ENCODE peak calls at places on chromosomes 12 and 14, in seven cellular contexts. Z is choroid plexus epithelial cell; I is AG04450; U is left ventricle myocardium inferior; J is tibial nerve; Q is bronchial epithelial cell; K is CD8-positive, alpha-beta T cell. C is an unnamed sample.

GRCh38 chr12:96257550-96258392 is 63.6 kb downstream of the ELK3 start:
- DNase-seq in I (no peak), U (no peak), K (no peak), Z (peak; percentile 65), Q (no peak), J (no peak), C (no peak)

GRCh38 chr14:65200454-65200853 is 98.1 kb upstream of the MAX start:
- DNase-seq in I (no peak), U (no peak), J (no peak), K (no peak), Z (no peak), Q (no peak), C (no peak)

GRCh38 chr14:72443991-72444431 is 449.9 kb downstream of the DPF3 start:
- DNase-seq in U (no peak), I (no peak), K (peak; percentile 52), J (no peak), Z (no peak), Q (no peak), C (no peak)

GRCh38 chr12:49482095-49483051 is 56.5 kb upstream of the KCNH3 start:
- DNase-seq in J (no peak), I (no peak), Q (peak; percentile 84), Z (no peak), K (no peak), U (no peak), C (no peak)

GRCh38 chr14:75011356-75012097 is 8.8 kb downstream of the EIF2B2 start:
- DNase-seq in U (no peak), Q (peak; percentile 59), K (no peak), I (no peak), J (no peak), Z (peak; percentile 79), C (no peak)

GRCh38 chr12:34368079-34368478 is 345.8 kb downstream of the ALG10 start:
- DNase-seq in U (no peak), K (no peak), I (no peak), Z (no peak), Q (no peak), J (no peak), C (no peak)

GRCh38 chr12:44224399-44224798 is 388.5 kb downstream of the TMEM117 start:
- DNase-seq in J (no peak), Z (no peak), U (no peak), Q (no peak), K (no peak), I (no peak), C (no peak)

GRCh38 chr14:31802838-31803237 is 241.6 kb downstream of the NUBPL start:
- DNase-seq in Q (no peak), Z (no peak), K (no peak), I (no peak), U (no peak), J (no peak), C (no peak)

GRCh38 chr14:105067140-105067968 is 2.1 kb upstream of the GPR132 start:
- DNase-seq in K (peak; percentile 73), J (no peak), Z (peak; percentile 42), I (no peak), Q (peak; percentile 47), U (no peak), C (no peak)

GRCh38 chr14:43039881-43040280 is 1433.2 kb downstream of the LRFN5 start:
- DNase-seq in K (no peak), Z (no peak), J (no peak), Q (no peak), U (no peak), I (no peak), C (no peak)

GRCh38 chr12:131461096-131461495 is 249.8 kb upstream of the SFSWAP start:
- DNase-seq in J (no peak), U (no peak), Z (no peak), K (no peak), I (no peak), Q (no peak), C (no peak)

GRCh38 chr14:24340606-24341005 is 815 bp upstream of the RIPK3 start:
- DNase-seq in J (no peak), U (no peak), K (no peak), Z (no peak), Q (no peak), I (no peak), C (no peak)

GRCh38 chr12:109193896-109194295 is 77.5 kb downstream of the ACACB start:
- DNase-seq in K (no peak), J (no peak), I (no peak), Q (no peak), Z (no peak), U (no peak), C (no peak)

GRCh38 chr12:11513288-11513687 is 117.9 kb upstream of the PRB2 start:
- DNase-seq in U (no peak), Q (peak; percentile 10), I (no peak), Z (peak; percentile 38), J (no peak), K (no peak), C (no peak)

GRCh38 chr12:53476769-53477209 is 22.5 kb downstream of the MAP3K12 start:
- DNase-seq in U (no peak), I (no peak), Z (no peak), J (no peak), K (no peak), Q (no peak), C (no peak)

GRCh38 chr14:68688872-68689371 is 103.9 kb downstream of the ZFP36L1 start:
- DNase-seq in Z (peak; percentile 89), I (no peak), K (no peak), Q (no peak), J (no peak), U (no peak), C (peak; percentile 78)

GRCh38 chr12:71548906-71549305 is 109.3 kb downstream of the LGR5 start:
- DNase-seq in I (no peak), J (no peak), Q (no peak), U (no peak), K (no peak), Z (peak; percentile 8), C (no peak)

GRCh38 chr14:79408696-79409095 is 802.6 kb downstream of the DIO2 start:
- DNase-seq in I (no peak), U (no peak), J (no peak), K (no peak), Q (no peak), Z (peak; percentile 23), C (no peak)

GRCh38 chr14:75295061-75295461 is 16.4 kb downstream of the FOS start:
- DNase-seq in I (no peak), Q (peak; percentile 70), J (peak; percentile 53), U (peak; percentile 57), K (no peak), Z (peak; percentile 63), C (no peak)

GRCh38 chr14:48937796-48938195 is 648.4 kb downstream of the RPS29 start:
- DNase-seq in U (no peak), Q (no peak), I (no peak), Z (no peak), J (no peak), K (no peak), C (no peak)

GRCh38 chr14:38124496-38124895 is 83.2 kb upstream of the SSTR1 start:
- DNase-seq in Z (no peak), K (no peak), U (no peak), J (no peak), I (no peak), Q (no peak), C (no peak)

GRCh38 chr14:102570334-102570995 is 22.0 kb upstream of the RCOR1 start:
- DNase-seq in U (no peak), J (no peak), K (no peak), Z (no peak), Q (no peak), I (no peak), C (no peak)

DNA sequence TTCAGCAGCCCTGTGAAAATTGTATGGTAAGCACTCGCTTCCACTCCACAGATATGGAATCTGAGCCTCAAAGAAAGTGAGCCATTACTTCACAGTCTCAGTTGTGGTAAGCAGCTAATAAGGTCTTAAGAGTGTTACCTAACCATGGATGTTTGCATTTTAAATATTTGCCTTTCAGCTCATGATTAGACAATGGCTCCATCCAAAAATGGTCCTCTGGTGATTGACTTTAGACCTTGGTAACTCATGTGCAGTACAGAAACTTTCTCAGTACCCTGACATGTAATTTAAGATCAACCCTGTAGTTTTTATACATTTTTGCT is 1.8 kb downstream of the A2M start:
- DNase-seq in Q (no peak), I (no peak), Z (no peak), K (no peak), U (no peak), J (no peak), C (no peak)
- H3K4me3 ChIP-seq in Q (no peak overlapping the region), I (no peak overlapping the region), Z (no peak overlapping the region), K (no peak overlapping the region), U (peak overlapping the region; percentile 70), J (peak overlapping the region; percentile 45), C (no peak overlapping the region)

GRCh38 chr12:119180380-119181040 is 1.8 kb downstream of the HSPB8 start:
- DNase-seq in J (no peak), Q (peak; percentile 18), K (no peak), U (no peak), I (no peak), Z (peak; percentile 44), C (no peak)

GRCh38 chr12:119177724-119178380 is 879 bp upstream of the HSPB8 start:
- DNase-seq in I (no peak), Z (no peak), J (no peak), Q (no peak), K (no peak), U (no peak), C (no peak)

GRCh38 chr12:119179335-119180021 is 747 bp downstream of the HSPB8 start:
- DNase-seq in Q (peak; percentile 10), J (no peak), U (no peak), I (no peak), K (no peak), Z (peak; percentile 16), C (no peak)

GRCh38 chr12:119177056-119177325 is 1.7 kb upstream of the HSPB8 start:
- DNase-seq in J (no peak), K (no peak), I (no peak), Z (no peak), U (no peak), Q (no peak), C (no peak)

GRCh38 chr12:119178544-119179334 is at the start of gene HSPB8:
- DNase-seq in K (no peak), J (peak; percentile 63), Z (peak; percentile 79), Q (peak; percentile 20), U (peak; percentile 94), I (peak; percentile 88), C (no peak)
- H3K4me3 ChIP-seq in K (no peak within 1 kb of the TSS), J (peak within 1 kb of the TSS; percentile 49), Z (peak within 1 kb of the TSS; percentile 45), Q (no peak within 1 kb of the TSS), U (peak within 1 kb of the TSS; percentile 77), I (peak within 1 kb of the TSS; percentile 65), C (peak within 1 kb of the TSS; percentile 21)

DNA sequence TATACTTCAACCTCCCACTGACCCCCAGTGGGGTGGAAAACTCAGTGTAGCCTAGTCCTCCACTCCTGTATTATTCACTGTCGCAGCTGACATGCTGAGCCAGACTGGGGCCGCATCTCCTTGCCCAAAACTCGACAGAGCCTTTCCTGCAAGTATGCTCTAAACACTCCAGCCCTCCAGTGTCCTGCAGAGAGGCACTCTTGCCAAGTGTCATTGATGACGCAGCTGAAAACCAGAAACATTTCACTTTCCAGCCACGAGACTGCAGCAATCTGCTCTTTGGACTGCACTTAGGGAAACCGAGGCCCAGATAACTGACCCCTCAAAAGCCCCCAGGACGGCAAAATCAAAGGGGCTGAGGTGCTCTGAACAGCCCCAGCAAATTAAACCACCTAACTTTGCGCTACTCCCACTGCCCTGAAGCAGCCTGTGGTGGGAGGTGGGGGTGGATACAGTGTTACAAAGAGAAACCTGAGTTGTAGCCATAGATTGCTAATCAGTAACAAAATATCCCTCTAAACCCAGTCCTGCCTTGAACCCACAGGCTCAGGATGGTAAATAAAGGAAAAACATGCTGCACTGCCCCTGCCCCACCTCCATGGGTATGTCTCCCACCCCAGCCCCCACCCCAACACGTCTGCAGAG is 2.6 kb downstream of the CCDC85C start:
- DNase-seq in K (no peak), I (no peak), Q (no peak), U (no peak), J (no peak), Z (peak; percentile 83), C (no peak)
- H3K4me3 ChIP-seq in K (no peak overlapping the region), I (peak overlapping the region; percentile 63), Q (peak overlapping the region; percentile 41), U (peak overlapping the region; percentile 88), J (peak overlapping the region; percentile 63), Z (peak overlapping the region; percentile 3), C (peak overlapping the region; percentile 47)

GRCh38 chr12:6753772-6754356 is 923 bp upstream of the MLF2 start:
- DNase-seq in K (no peak), J (no peak), Q (no peak), U (no peak), I (no peak), Z (no peak), C (no peak)
- H3K4me3 ChIP-seq in K (peak overlapping the region; percentile 92), J (peak overlapping the region; percentile 83), Q (no peak overlapping the region), U (peak overlapping the region; percentile 99), I (no peak overlapping the region), Z (no peak overlapping the region), C (peak overlapping the region; percentile 91)

C was measured in HFF-Myc.